ENCODE peak calls at places on chromosomes 7 and 10, in six cellular contexts. J is WTC11, P is NB4, V is H1, A is GM12878, K is SK-N-SH. G is an unnamed sample.

GRCh38 chr10:19845963-19846362 is 29.7 kb downstream of the PLXDC2 start:
- DNase-seq in A (no peak), K (no peak), V (no peak), P (no peak), J (no peak), G (no peak)

GRCh38 chr10:60955321-60955720 is 11.3 kb upstream of the RHOBTB1 start:
- DNase-seq in K (no peak), V (no peak), A (no peak), J (no peak), P (no peak), G (no peak)

GRCh38 chr10:97960269-97960869 is 70.1 kb downstream of the CRTAC1 start:
- DNase-seq in V (no peak), P (no peak), K (no peak), J (no peak), A (no peak), G (no peak)

GRCh38 chr10:60138026-60138425 is 231.7 kb upstream of the CCDC6 start:
- DNase-seq in P (no peak), J (no peak), K (no peak), A (no peak), V (no peak), G (no peak)

GRCh38 chr10:115857856-115858255 is 415.1 kb downstream of the GFRA1 start:
- DNase-seq in K (no peak), J (no peak), A (no peak), P (no peak), V (no peak), G (no peak)

GRCh38 chr10:73743905-73744689 is at the start of gene SEC24C:
- DNase-seq in J (peak; percentile 96), V (peak; percentile 82), K (peak; percentile 93), A (peak; percentile 88), P (peak; percentile 97), G (peak; percentile 96)

GRCh38 chr7:134276951-134277350 is 39.8 kb downstream of the SLC35B4 start:
- DNase-seq in J (no peak), K (no peak), V (no peak), P (no peak), A (no peak), G (no peak)

GRCh38 chr7:77479536-77480088 is 57.5 kb upstream of the PTPN12 start:
- DNase-seq in A (no peak), K (no peak), J (no peak), V (no peak), P (no peak), G (peak; percentile 93)

GRCh38 chr10:87915989-87916388 is 52.6 kb downstream of the PTEN start:
- DNase-seq in V (no peak), K (no peak), A (no peak), J (no peak), P (peak; percentile 23), G (no peak)

GRCh38 chr10:13840036-13840435 is 253.3 kb downstream of the PRPF18 start:
- DNase-seq in K (no peak), P (no peak), J (no peak), V (no peak), A (no peak), G (no peak)

GRCh38 chr10:102650655-102651454 is 6.6 kb downstream of the TRIM8 start:
- DNase-seq in K (no peak), A (no peak), P (no peak), V (no peak), J (no peak), G (no peak)

GRCh38 chr7:39645482-39646407 is 22.4 kb downstream of the RALA start:
- DNase-seq in J (no peak), A (no peak), P (no peak), V (no peak), K (no peak), G (no peak)

GRCh38 chr7:135493362-135493761 is 16.5 kb downstream of the CNOT4 start:
- DNase-seq in V (no peak), A (no peak), P (no peak), J (no peak), K (no peak), G (no peak)

GRCh38 chr7:88141025-88141424 is 78.8 kb downstream of the SRI start:
- DNase-seq in V (no peak), P (no peak), J (no peak), K (no peak), A (no peak), G (no peak)

GRCh38 chr7:136183981-136184380 is 206.8 kb upstream of the MTPN start:
- DNase-seq in P (no peak), K (no peak), J (no peak), V (no peak), A (no peak), G (no peak)

GRCh38 chr10:43093423-43094090 is 16.7 kb downstream of the RET start:
- DNase-seq in P (peak; percentile 40), J (peak; percentile 42), K (peak; percentile 84), A (no peak), V (no peak), G (no peak)

GRCh38 chr7:64849250-64849923 is 53.7 kb upstream of the ZNF273 start:
- DNase-seq in J (no peak), K (peak; percentile 26), P (peak; percentile 93), A (no peak), V (no peak), G (no peak)

DNA sequence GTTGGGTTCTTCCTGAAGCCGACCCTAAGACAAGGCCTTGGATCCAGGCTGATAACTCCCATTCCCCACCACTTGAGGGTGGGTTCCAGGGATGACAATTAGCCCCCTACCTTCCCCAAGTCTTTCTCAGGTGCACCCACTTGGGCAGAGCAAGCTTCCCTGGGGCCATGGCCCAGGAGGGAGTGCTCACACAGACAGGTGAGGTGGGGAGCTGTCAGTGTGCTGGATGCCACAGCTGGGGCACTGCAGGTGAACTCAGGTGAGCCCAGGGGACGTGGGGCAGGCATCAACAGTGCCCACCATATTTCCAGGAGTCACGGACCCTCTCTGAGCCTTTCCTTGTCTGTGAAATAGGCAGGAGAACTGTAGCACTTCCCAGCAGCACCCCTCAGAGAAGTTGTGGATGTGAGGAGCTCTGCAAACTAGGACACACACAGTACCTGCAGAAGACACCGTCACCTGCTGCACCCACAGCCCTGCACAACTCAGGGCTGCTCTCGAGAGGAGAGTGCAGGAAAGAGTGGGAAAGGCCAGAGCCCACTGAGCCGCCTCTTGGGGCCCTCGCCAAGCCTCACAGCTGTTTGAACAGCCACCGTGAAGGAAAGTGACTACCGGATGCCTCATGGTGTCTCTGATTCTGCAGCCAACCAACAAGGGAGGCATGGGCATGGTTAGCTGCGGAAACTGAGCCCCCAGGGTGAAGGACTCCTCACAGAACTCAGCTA is 17.8 kb downstream of the SH3PXD2A start:
- DNase-seq in K (no peak), J (no peak), P (no peak), A (no peak), V (no peak), G (no peak)
- TF ChIP-seq MAX in K (no peak), J (no peak), P (no peak), A (no peak), V (no peak), G (no peak)

GRCh38 chr7:114530074-114530611 is 115.5 kb downstream of the FOXP2 start:
- DNase-seq in K (no peak), J (no peak), V (no peak), P (no peak), A (no peak), G (no peak)
- TF ChIP-seq MAX in K (no peak), J (no peak), V (no peak), P (no peak), A (no peak), G (no peak)

GRCh38 chr10:108323274-108323798 is 1158.8 kb upstream of the SORCS1 start:
- DNase-seq in K (no peak), A (no peak), P (no peak), V (no peak), J (no peak), G (no peak)
- TF ChIP-seq MAX in K (no peak), A (no peak), P (no peak), V (no peak), J (no peak), G (no peak)

GRCh38 chr10:77442790-77443189 is 194.8 kb downstream of the KCNMA1 start:
- DNase-seq in A (no peak), J (no peak), V (no peak), P (no peak), K (no peak), G (no peak)
- TF ChIP-seq MAX in A (no peak), J (no peak), V (no peak), P (no peak), K (no peak), G (no peak)